ENCODE peak calls at places on chromosome 15, in eight cellular contexts. T, B, X, L, N, S, C and W are unnamed samples.

GRCh38 chr15:47513496-47513895 is 203.8 kb upstream of the SEMA6D start:
- DNase-seq in L (no peak), S (no peak), C (no peak), N (peak), B (no peak), X (no peak), T (no peak), W (no peak)

GRCh38 chr15:101250931-101251829 is 668 bp downstream of the CHSY1 start:
- DNase-seq in X (peak), B (peak), C (peak), T (peak), L (peak), S (peak), N (no peak), W (no peak)

GRCh38 chr15:90706394-90707327 is 10.5 kb upstream of the BLM start:
- DNase-seq in L (no peak), X (no peak), T (no peak), S (peak), C (peak), N (no peak), B (no peak), W (no peak)

GRCh38 chr15:50542051-50542450 is 4.4 kb downstream of the USP50 start:
- DNase-seq in S (no peak), B (no peak), N (peak), C (no peak), L (no peak), T (no peak), X (no peak), W (no peak)

GRCh38 chr15:92906038-92906437 is 5.9 kb downstream of the CHD2 start:
- DNase-seq in X (no peak), B (no peak), L (no peak), C (no peak), N (no peak), T (no peak), S (no peak), W (no peak)

GRCh38 chr15:50353251-50353998 is 1.6 kb downstream of the GABPB1 start:
- DNase-seq in X (no peak), C (no peak), S (peak), T (no peak), L (no peak), B (no peak), N (peak), W (no peak)

GRCh38 chr15:79341361-79341760 is 30.4 kb downstream of the TMED3 start:
- DNase-seq in S (no peak), B (no peak), C (no peak), N (no peak), X (no peak), L (no peak), T (no peak), W (no peak)

GRCh38 chr15:40069178-40070165 is 30.5 kb upstream of the SRP14 start:
- DNase-seq in L (peak), X (peak), N (peak), C (peak), S (peak), B (no peak), T (peak), W (peak)

GRCh38 chr15:70339551-70340517 is 242.1 kb upstream of the TLE3 start:
- DNase-seq in N (no peak), C (peak), B (no peak), S (peak), X (no peak), L (peak), T (no peak), W (no peak)

GRCh38 chr15:93524432-93524831 is 435.4 kb upstream of the RGMA start:
- DNase-seq in L (no peak), B (no peak), S (no peak), N (no peak), T (no peak), C (no peak), X (no peak), W (no peak)

GRCh38 chr15:68552773-68553172 is 26.0 kb upstream of the CORO2B start:
- DNase-seq in S (peak), B (no peak), N (no peak), L (no peak), C (no peak), X (no peak), T (no peak), W (no peak)

GRCh38 chr15:28900892-28901586 is 15.3 kb downstream of the APBA2 start:
- DNase-seq in T (no peak), X (peak), N (no peak), L (no peak), C (no peak), S (no peak), B (no peak), W (no peak)

GRCh38 chr15:82979726-82980125 is 6.3 kb upstream of the RAMAC start:
- DNase-seq in S (no peak), L (no peak), C (no peak), B (no peak), X (no peak), T (no peak), N (no peak), W (no peak)

GRCh38 chr15:100628746-100629145 is 26.4 kb downstream of the ASB7 start:
- DNase-seq in N (no peak), T (no peak), C (no peak), B (no peak), X (no peak), S (peak), L (no peak), W (no peak)

GRCh38 chr15:67066041-67067021 is 929 bp downstream of the SMAD3 start:
- DNase-seq in S (no peak), T (peak), N (no peak), B (no peak), C (peak), L (no peak), X (peak), W (no peak)

GRCh38 chr15:49270541-49271421 is 100.7 kb downstream of the GALK2 start:
- DNase-seq in N (peak), T (peak), L (no peak), X (no peak), B (no peak), S (peak), C (no peak), W (no peak)

GRCh38 chr15:23415321-23415865 is 31.6 kb downstream of the GOLGA6L2 start:
- DNase-seq in T (no peak), L (no peak), S (no peak), B (no peak), N (no peak), X (no peak), C (no peak), W (no peak)